ENCODE peak calls at places on chromosomes 13 and 19, in seven cellular contexts. One of them, this sample, is unnamed.

GRCh38 chr13:97849305-97849704 is 104.2 kb upstream of the IPO5 start:
- DNase-seq in upper lobe of left lung: no peak
- DNase-seq in brain microvascular endothelial cell: no peak
- DNase-seq in body of pancreas: no peak
- DNase-seq in tibial nerve: no peak
- DNase-seq in IMR-90: peak
- DNase-seq in ovary: no peak
- DNase-seq in this sample: no peak

GRCh38 chr13:30496147-30496546 is 30.4 kb upstream of the HMGB1 start:
- DNase-seq in brain microvascular endothelial cell: no peak
- DNase-seq in upper lobe of left lung: no peak
- DNase-seq in IMR-90: no peak
- DNase-seq in body of pancreas: no peak
- DNase-seq in tibial nerve: no peak
- DNase-seq in ovary: no peak
- DNase-seq in this sample: no peak

GRCh38 chr13:57740719-57741118 is 109.2 kb downstream of the PCDH17 start:
- DNase-seq in tibial nerve: no peak
- DNase-seq in IMR-90: no peak
- DNase-seq in ovary: no peak
- DNase-seq in brain microvascular endothelial cell: no peak
- DNase-seq in upper lobe of left lung: no peak
- DNase-seq in body of pancreas: no peak
- DNase-seq in this sample: no peak

GRCh38 chr19:7417671-7418324 is 69.1 kb downstream of the ARHGEF18 start:
- DNase-seq in tibial nerve: no peak
- DNase-seq in brain microvascular endothelial cell: peak
- DNase-seq in IMR-90: peak
- DNase-seq in upper lobe of left lung: no peak
- DNase-seq in body of pancreas: no peak
- DNase-seq in ovary: no peak
- DNase-seq in this sample: no peak

GRCh38 chr19:6076675-6077463 is 33.4 kb downstream of the RFX2 start:
- DNase-seq in IMR-90: peak
- DNase-seq in tibial nerve: no peak
- DNase-seq in body of pancreas: no peak
- DNase-seq in brain microvascular endothelial cell: peak
- DNase-seq in ovary: no peak
- DNase-seq in upper lobe of left lung: no peak
- DNase-seq in this sample: peak

GRCh38 chr13:31000889-31001288 is 68.4 kb downstream of the TEX26 start:
- DNase-seq in brain microvascular endothelial cell: no peak
- DNase-seq in tibial nerve: no peak
- DNase-seq in upper lobe of left lung: no peak
- DNase-seq in body of pancreas: no peak
- DNase-seq in IMR-90: no peak
- DNase-seq in ovary: no peak
- DNase-seq in this sample: no peak

GRCh38 chr19:13024958-13025653 is 29.8 kb downstream of the NFIX start:
- DNase-seq in brain microvascular endothelial cell: no peak
- DNase-seq in upper lobe of left lung: peak
- DNase-seq in body of pancreas: no peak
- DNase-seq in tibial nerve: no peak
- DNase-seq in ovary: no peak
- DNase-seq in IMR-90: no peak
- DNase-seq in this sample: no peak

GRCh38 chr19:39038098-39038497 is 5.7 kb upstream of the FBXO27 start:
- DNase-seq in body of pancreas: peak
- DNase-seq in ovary: no peak
- DNase-seq in IMR-90: peak
- DNase-seq in brain microvascular endothelial cell: peak
- DNase-seq in tibial nerve: no peak
- DNase-seq in upper lobe of left lung: no peak
- DNase-seq in this sample: no peak

GRCh38 chr13:77696863-77697207 is 652 bp upstream of the SLAIN1 start:
- DNase-seq in body of pancreas: no peak
- DNase-seq in IMR-90: no peak
- DNase-seq in ovary: no peak
- DNase-seq in upper lobe of left lung: no peak
- DNase-seq in tibial nerve: no peak
- DNase-seq in brain microvascular endothelial cell: no peak
- DNase-seq in this sample: no peak

GRCh38 chr13:105908581-105908980 is 626.9 kb downstream of the EFNB2 start:
- DNase-seq in upper lobe of left lung: no peak
- DNase-seq in tibial nerve: no peak
- DNase-seq in IMR-90: no peak
- DNase-seq in ovary: no peak
- DNase-seq in body of pancreas: no peak
- DNase-seq in brain microvascular endothelial cell: peak
- DNase-seq in this sample: no peak

GRCh38 chr13:44796597-44797517 is 192.4 kb downstream of the NUFIP1 start:
- DNase-seq in upper lobe of left lung: no peak
- DNase-seq in tibial nerve: no peak
- DNase-seq in brain microvascular endothelial cell: no peak
- DNase-seq in body of pancreas: no peak
- DNase-seq in ovary: no peak
- DNase-seq in IMR-90: no peak
- DNase-seq in this sample: no peak

GRCh38 chr13:110872034-110872767 is 42.7 kb downstream of the ANKRD10 start:
- DNase-seq in tibial nerve: no peak
- DNase-seq in upper lobe of left lung: no peak
- DNase-seq in body of pancreas: no peak
- DNase-seq in IMR-90: no peak
- DNase-seq in ovary: peak
- DNase-seq in brain microvascular endothelial cell: no peak
- DNase-seq in this sample: no peak

GRCh38 chr19:43699506-43700367 is 16.1 kb upstream of the IRGC start:
- DNase-seq in IMR-90: peak
- DNase-seq in body of pancreas: peak
- DNase-seq in tibial nerve: no peak
- DNase-seq in brain microvascular endothelial cell: peak
- DNase-seq in upper lobe of left lung: peak
- DNase-seq in ovary: peak
- DNase-seq in this sample: no peak

GRCh38 chr13:43285891-43286602 is 262.7 kb downstream of the DNAJC15 start:
- DNase-seq in tibial nerve: no peak
- DNase-seq in body of pancreas: no peak
- DNase-seq in ovary: no peak
- DNase-seq in IMR-90: peak
- DNase-seq in brain microvascular endothelial cell: peak
- DNase-seq in upper lobe of left lung: no peak
- DNase-seq in this sample: no peak

GRCh38 chr13:46953331-46953730 is 56.5 kb upstream of the HTR2A start:
- DNase-seq in upper lobe of left lung: no peak
- DNase-seq in brain microvascular endothelial cell: no peak
- DNase-seq in tibial nerve: no peak
- DNase-seq in body of pancreas: no peak
- DNase-seq in IMR-90: no peak
- DNase-seq in ovary: no peak
- DNase-seq in this sample: no peak

GRCh38 chr19:18999016-18999758 is 34.1 kb downstream of the SUGP2 start:
- DNase-seq in tibial nerve: no peak
- DNase-seq in upper lobe of left lung: no peak
- DNase-seq in IMR-90: peak
- DNase-seq in body of pancreas: no peak
- DNase-seq in ovary: no peak
- DNase-seq in brain microvascular endothelial cell: no peak
- DNase-seq in this sample: no peak

GRCh38 chr13:25945596-25945995 is 106.2 kb downstream of the SHISA2 start:
- DNase-seq in IMR-90: no peak
- DNase-seq in ovary: no peak
- DNase-seq in tibial nerve: no peak
- DNase-seq in body of pancreas: no peak
- DNase-seq in brain microvascular endothelial cell: peak
- DNase-seq in upper lobe of left lung: peak
- DNase-seq in this sample: no peak
- H3K27ac ChIP-seq in IMR-90: no peak
- H3K27ac ChIP-seq in ovary: no peak
- H3K27ac ChIP-seq in tibial nerve: no peak
- H3K27ac ChIP-seq in body of pancreas: no peak
- H3K27ac ChIP-seq in brain microvascular endothelial cell: no peak
- H3K27ac ChIP-seq in upper lobe of left lung: no peak
- H3K27ac ChIP-seq in this sample: no peak

DNA sequence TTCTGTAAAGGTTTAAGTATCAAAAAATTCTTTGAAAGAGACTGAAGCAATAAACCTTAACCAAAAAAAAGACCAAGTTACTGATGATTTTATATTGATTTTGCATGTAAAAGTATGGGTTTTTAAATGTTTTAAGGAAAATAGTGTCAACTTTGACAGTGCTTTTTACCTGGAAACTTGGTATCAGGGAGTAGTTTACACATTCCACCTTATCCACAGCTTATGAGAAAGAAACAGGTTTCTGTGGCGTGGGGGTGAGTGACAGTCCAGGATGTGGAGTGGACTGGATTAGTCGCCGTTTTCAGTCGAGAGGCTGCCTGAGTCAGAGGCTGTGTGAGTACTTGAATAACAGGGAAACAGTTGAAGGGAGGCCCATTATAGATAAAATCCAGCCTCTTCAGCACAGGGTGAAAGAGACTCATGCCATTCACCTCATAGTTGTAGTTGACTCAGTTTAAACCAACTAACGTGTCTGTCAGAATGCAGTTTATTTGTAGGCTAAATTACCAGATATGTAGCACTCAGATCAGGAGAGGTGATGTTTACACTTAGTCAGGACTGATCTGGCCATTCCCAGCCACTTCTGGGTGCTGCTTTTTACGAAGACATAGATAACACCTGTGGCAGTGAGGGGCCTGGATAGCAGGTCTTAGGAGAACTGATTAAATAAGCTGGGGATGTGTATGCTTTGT is 595 bp upstream of the GPR183 start:
- DNase-seq in upper lobe of left lung: no peak
- DNase-seq in ovary: no peak
- DNase-seq in IMR-90: peak
- DNase-seq in brain microvascular endothelial cell: peak
- DNase-seq in tibial nerve: no peak
- DNase-seq in body of pancreas: peak
- DNase-seq in this sample: peak
- H3K27ac ChIP-seq in upper lobe of left lung: no peak
- H3K27ac ChIP-seq in ovary: peak
- H3K27ac ChIP-seq in IMR-90: no peak
- H3K27ac ChIP-seq in brain microvascular endothelial cell: peak
- H3K27ac ChIP-seq in tibial nerve: peak
- H3K27ac ChIP-seq in body of pancreas: no peak
- H3K27ac ChIP-seq in this sample: peak

GRCh38 chr19:15320118-15320517 is 12.2 kb downstream of the BRD4 start:
- DNase-seq in body of pancreas: no peak
- DNase-seq in tibial nerve: no peak
- DNase-seq in ovary: no peak
- DNase-seq in upper lobe of left lung: no peak
- DNase-seq in brain microvascular endothelial cell: no peak
- DNase-seq in IMR-90: peak
- DNase-seq in this sample: no peak

GRCh38 chr19:15318241-15318691 is 14.1 kb downstream of the BRD4 start:
- DNase-seq in brain microvascular endothelial cell: no peak
- DNase-seq in body of pancreas: no peak
- DNase-seq in tibial nerve: no peak
- DNase-seq in ovary: peak
- DNase-seq in upper lobe of left lung: no peak
- DNase-seq in IMR-90: peak
- DNase-seq in this sample: no peak

GRCh38 chr19:15316498-15316897 is 15.8 kb downstream of the BRD4 start:
- DNase-seq in ovary: no peak
- DNase-seq in body of pancreas: no peak
- DNase-seq in upper lobe of left lung: no peak
- DNase-seq in brain microvascular endothelial cell: no peak
- DNase-seq in IMR-90: peak
- DNase-seq in tibial nerve: no peak
- DNase-seq in this sample: no peak

GRCh38 chr19:15315101-15315500 is 17.2 kb downstream of the BRD4 start:
- DNase-seq in brain microvascular endothelial cell: no peak
- DNase-seq in IMR-90: no peak
- DNase-seq in tibial nerve: no peak
- DNase-seq in body of pancreas: no peak
- DNase-seq in ovary: no peak
- DNase-seq in upper lobe of left lung: no peak
- DNase-seq in this sample: no peak

DNA sequence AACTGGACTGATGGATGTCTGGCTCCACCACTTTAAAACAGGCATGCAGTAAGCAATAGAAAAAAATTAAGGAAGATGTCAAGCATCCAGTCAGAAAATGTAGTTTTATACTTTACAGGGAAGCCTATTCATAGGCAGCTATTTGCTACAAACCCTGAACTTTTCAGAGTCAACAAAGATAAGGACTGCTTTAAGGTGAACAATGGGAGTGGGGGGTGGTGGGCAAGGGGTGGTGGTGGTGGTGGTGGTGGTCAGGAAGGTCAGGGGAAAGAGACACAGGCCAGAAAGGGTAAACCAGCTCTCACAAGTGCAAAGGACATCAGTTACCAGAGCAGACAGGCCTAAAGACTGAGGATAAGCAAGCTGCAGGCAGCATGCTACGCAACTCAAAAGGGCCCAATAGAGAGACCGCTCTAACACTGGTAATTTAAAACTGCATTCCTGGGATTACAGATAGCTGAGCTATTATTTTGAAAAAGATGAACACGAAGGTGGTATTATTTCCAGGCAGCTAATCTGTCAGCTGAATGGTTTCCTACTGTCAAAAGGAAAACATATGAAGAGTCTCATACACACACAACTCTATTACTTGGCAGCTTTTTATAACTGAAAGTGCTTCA is 14.8 kb downstream of the BRD4 start:
- DNase-seq in ovary: peak
- DNase-seq in body of pancreas: no peak
- DNase-seq in IMR-90: peak
- DNase-seq in brain microvascular endothelial cell: peak
- DNase-seq in tibial nerve: no peak
- DNase-seq in upper lobe of left lung: no peak
- DNase-seq in this sample: no peak
- H3K27ac ChIP-seq in ovary: no peak
- H3K27ac ChIP-seq in body of pancreas: no peak
- H3K27ac ChIP-seq in IMR-90: peak
- H3K27ac ChIP-seq in brain microvascular endothelial cell: peak
- H3K27ac ChIP-seq in tibial nerve: no peak
- H3K27ac ChIP-seq in upper lobe of left lung: peak
- H3K27ac ChIP-seq in this sample: no peak

DNA sequence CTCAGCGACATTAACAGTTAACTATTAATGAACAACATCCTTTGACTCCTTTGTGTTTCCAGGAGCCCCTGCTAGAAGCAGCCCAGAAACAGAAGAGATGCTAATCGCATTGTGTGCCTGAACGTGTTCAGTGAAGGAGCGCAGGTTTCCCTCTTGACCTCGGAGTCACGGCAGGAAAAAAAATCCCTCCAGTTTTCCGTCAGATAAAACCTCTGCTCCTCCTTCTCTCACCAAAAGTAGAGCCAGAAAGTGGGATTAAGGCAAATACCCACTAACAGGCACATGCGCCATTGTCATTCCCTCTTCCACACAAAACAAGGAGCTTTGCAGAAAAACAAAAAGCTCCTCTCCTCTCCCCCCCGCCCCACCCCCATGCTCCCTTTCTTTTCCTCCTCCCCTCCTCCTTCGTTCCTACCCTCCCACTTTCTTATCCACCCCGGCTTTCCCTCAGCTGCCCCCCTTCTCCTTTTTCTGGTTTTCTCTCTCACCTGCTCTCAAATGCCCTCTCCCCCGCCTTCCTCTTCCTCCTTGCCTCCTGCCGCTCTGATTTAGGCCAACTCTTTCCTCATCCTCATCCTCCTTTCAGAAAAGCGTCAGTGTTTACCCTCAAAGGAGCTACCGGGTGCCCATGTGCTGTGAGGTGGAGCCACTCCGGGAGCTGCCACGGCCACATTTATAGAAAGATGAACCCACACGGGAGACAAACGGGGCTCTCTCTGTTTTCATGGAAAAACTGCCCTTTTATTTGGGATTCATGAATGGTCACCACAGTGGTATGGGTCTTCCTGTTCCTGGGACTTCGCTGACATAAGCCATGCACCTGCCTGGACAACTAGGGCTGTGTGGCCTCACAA is 224.5 kb downstream of the ZIC5 start:
- DNase-seq in ovary: no peak
- DNase-seq in brain microvascular endothelial cell: no peak
- DNase-seq in IMR-90: no peak
- DNase-seq in tibial nerve: no peak
- DNase-seq in body of pancreas: no peak
- DNase-seq in upper lobe of left lung: no peak
- DNase-seq in this sample: no peak
- H3K27ac ChIP-seq in ovary: no peak
- H3K27ac ChIP-seq in brain microvascular endothelial cell: no peak
- H3K27ac ChIP-seq in IMR-90: no peak
- H3K27ac ChIP-seq in tibial nerve: no peak
- H3K27ac ChIP-seq in body of pancreas: no peak
- H3K27ac ChIP-seq in upper lobe of left lung: no peak
- H3K27ac ChIP-seq in this sample: no peak